ENCODE peak calls at places on chromosome 18, in ten cellular contexts. J, O, F, E, X, Y, M, W, H and P are unnamed samples.

GRCh38 chr18:77650799-77651385 is 401.2 kb downstream of the GALR1 start:
- DNase-seq in J (peak), O (peak), F (peak), E (peak), X (no peak), Y (peak), M (no peak), W (peak), H (peak), P (peak)

GRCh38 chr18:58359226-58360019 is 269.5 kb downstream of the ALPK2 start:
- DNase-seq in J (no peak), O (no peak), F (no peak), E (no peak), X (no peak), Y (no peak), M (no peak), W (no peak), H (no peak), P (no peak)

GRCh38 chr18:3973191-3973590 is 481.9 kb downstream of the DLGAP1 start:
- DNase-seq in J (no peak), O (no peak), F (no peak), E (no peak), X (no peak), Y (no peak), M (no peak), W (no peak), H (no peak), P (no peak)

GRCh38 chr18:47204908-47205522 is 28.9 kb upstream of the IER3IP1 start:
- DNase-seq in J (no peak), O (peak), F (peak), E (no peak), X (peak), Y (peak), M (no peak), W (peak), H (no peak), P (no peak)

GRCh38 chr18:35045121-35045520 is 3.9 kb downstream of the MAPRE2 start:
- DNase-seq in J (no peak), O (no peak), F (no peak), E (no peak), X (peak), Y (no peak), M (no peak), W (no peak), H (no peak), P (no peak)

GRCh38 chr18:23828426-23828825 is 139.2 kb downstream of the LAMA3 start:
- DNase-seq in J (no peak), O (no peak), F (no peak), E (no peak), X (peak), Y (no peak), M (no peak), W (no peak), H (no peak), P (no peak)

GRCh38 chr18:3624818-3625716 is 175.1 kb downstream of the TGIF1 start:
- DNase-seq in J (no peak), O (no peak), F (peak), E (no peak), X (peak), Y (peak), M (no peak), W (peak), H (peak), P (no peak)

GRCh38 chr18:24601624-24602023 is 141.2 kb downstream of the HRH4 start:
- DNase-seq in J (no peak), O (no peak), F (no peak), E (no peak), X (no peak), Y (no peak), M (no peak), W (no peak), H (no peak), P (no peak)

GRCh38 chr18:58321986-58322385 is 278.0 kb downstream of the NEDD4L start:
- DNase-seq in J (no peak), O (peak), F (peak), E (peak), X (peak), Y (peak), M (peak), W (peak), H (peak), P (peak)

GRCh38 chr18:27921904-27922541 is 254.9 kb downstream of the CDH2 start:
- DNase-seq in J (no peak), O (no peak), F (no peak), E (no peak), X (no peak), Y (no peak), M (no peak), W (no peak), H (no peak), P (no peak)

GRCh38 chr18:2848145-2848878 is 1.5 kb downstream of the EMILIN2 start:
- DNase-seq in J (no peak), O (no peak), F (no peak), E (no peak), X (no peak), Y (no peak), M (no peak), W (no peak), H (no peak), P (no peak)

GRCh38 chr18:35276276-35276675 is 13.8 kb downstream of the ZSCAN30 start:
- DNase-seq in J (no peak), O (no peak), F (no peak), E (no peak), X (no peak), Y (no peak), M (no peak), W (no peak), H (no peak), P (no peak)

GRCh38 chr18:5600376-5601071 is 56.7 kb upstream of the EPB41L3 start:
- DNase-seq in J (no peak), O (no peak), F (no peak), E (no peak), X (peak), Y (no peak), M (no peak), W (no peak), H (no peak), P (no peak)

GRCh38 chr18:74139888-74140287 is 7.7 kb downstream of the FBXO15 start:
- DNase-seq in J (no peak), O (no peak), F (no peak), E (no peak), X (no peak), Y (no peak), M (no peak), W (no peak), H (no peak), P (no peak)

GRCh38 chr18:38052879-38053590 is 487.4 kb upstream of the CELF4 start:
- DNase-seq in J (no peak), O (no peak), F (no peak), E (no peak), X (no peak), Y (no peak), M (no peak), W (no peak), H (no peak), P (no peak)

GRCh38 chr18:59536181-59536580 is 161.0 kb downstream of the CCBE1 start:
- DNase-seq in J (no peak), O (no peak), F (no peak), E (no peak), X (no peak), Y (no peak), M (no peak), W (no peak), H (no peak), P (no peak)

GRCh38 chr18:77911973-77912372 is 662.3 kb downstream of the GALR1 start:
- DNase-seq in J (no peak), O (no peak), F (no peak), E (no peak), X (no peak), Y (no peak), M (no peak), W (no peak), H (no peak), P (no peak)

GRCh38 chr18:26271917-26272549 is 45.8 kb downstream of the TAF4B start:
- DNase-seq in J (no peak), O (no peak), F (no peak), E (no peak), X (no peak), Y (no peak), M (no peak), W (no peak), H (no peak), P (no peak)

GRCh38 chr18:27862056-27862682 is 314.8 kb downstream of the CDH2 start:
- DNase-seq in J (no peak), O (no peak), F (no peak), E (no peak), X (no peak), Y (no peak), M (no peak), W (no peak), H (no peak), P (no peak)

GRCh38 chr18:63974991-63975390 is 5.1 kb downstream of the SERPINB8 start:
- DNase-seq in J (no peak), O (no peak), F (no peak), E (no peak), X (peak), Y (peak), M (no peak), W (no peak), H (no peak), P (no peak)

GRCh38 chr18:37332764-37333420 is 232.7 kb downstream of the CELF4 start:
- DNase-seq in J (no peak), O (no peak), F (no peak), E (no peak), X (no peak), Y (no peak), M (no peak), W (no peak), H (no peak), P (no peak)

GRCh38 chr18:75218524-75218923 is 7.9 kb downstream of the TSHZ1 start:
- DNase-seq in J (peak), O (no peak), F (no peak), E (no peak), X (no peak), Y (peak), M (no peak), W (no peak), H (no peak), P (no peak)

GRCh38 chr18:63155169-63155852 is 164.3 kb downstream of the BCL2 start:
- DNase-seq in J (peak), O (peak), F (peak), E (peak), X (peak), Y (peak), M (peak), W (peak), H (no peak), P (peak)

GRCh38 chr18:8212893-8213805 is 396.1 kb upstream of the RAB12 start:
- DNase-seq in J (no peak), O (no peak), F (no peak), E (no peak), X (no peak), Y (no peak), M (no peak), W (no peak), H (no peak), P (no peak)

GRCh38 chr18:63319383-63320040 is at the start of gene BCL2:
- DNase-seq in J (no peak), O (peak), F (no peak), E (peak), X (peak), Y (peak), M (no peak), W (no peak), H (peak), P (peak)

GRCh38 chr18:50579061-50579774 is 19.3 kb downstream of the MAPK4 start:
- DNase-seq in J (no peak), O (no peak), F (no peak), E (no peak), X (no peak), Y (no peak), M (no peak), W (no peak), H (no peak), P (no peak)

GRCh38 chr18:37986665-37987064 is 421.1 kb upstream of the CELF4 start:
- DNase-seq in J (no peak), O (no peak), F (no peak), E (no peak), X (no peak), Y (no peak), M (no peak), W (no peak), H (no peak), P (no peak)

GRCh38 chr18:70310560-70311320 is 21.9 kb downstream of the SOCS6 start:
- DNase-seq in J (no peak), O (no peak), F (no peak), E (no peak), X (no peak), Y (no peak), M (no peak), W (no peak), H (no peak), P (no peak)

GRCh38 chr18:45019469-45019868 is 338.8 kb downstream of the SETBP1 start:
- DNase-seq in J (no peak), O (no peak), F (no peak), E (no peak), X (no peak), Y (no peak), M (no peak), W (no peak), H (no peak), P (no peak)

DNA sequence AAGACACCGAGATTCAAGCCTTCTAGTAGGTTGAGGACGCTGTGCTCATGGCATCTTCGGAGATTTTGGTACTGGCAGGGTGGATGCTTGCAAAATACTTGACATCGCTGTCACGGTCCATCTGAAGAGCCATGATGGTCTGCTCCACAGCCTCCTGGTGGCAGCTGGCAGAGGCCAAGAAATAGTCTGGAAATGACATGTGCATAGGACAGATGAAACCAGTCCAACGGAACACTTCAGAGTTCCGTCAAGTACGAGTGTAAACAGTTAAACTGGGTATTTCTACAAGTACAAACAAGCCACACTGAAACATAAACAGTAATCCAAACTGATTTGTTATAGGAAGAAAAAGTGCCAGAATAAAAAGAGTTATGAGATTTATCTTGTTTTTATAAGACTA is 66.6 kb downstream of the PPP4R1 start:
- DNase-seq in J (no peak), O (no peak), F (no peak), E (no peak), X (no peak), Y (no peak), M (no peak), W (no peak), H (no peak), P (no peak)
- TF ChIP-seq CTCF in J (no peak), O (no peak), F (no peak), E (no peak), X (no peak), Y (no peak), M (no peak), W (no peak), H (no peak), P (no peak)

DNA sequence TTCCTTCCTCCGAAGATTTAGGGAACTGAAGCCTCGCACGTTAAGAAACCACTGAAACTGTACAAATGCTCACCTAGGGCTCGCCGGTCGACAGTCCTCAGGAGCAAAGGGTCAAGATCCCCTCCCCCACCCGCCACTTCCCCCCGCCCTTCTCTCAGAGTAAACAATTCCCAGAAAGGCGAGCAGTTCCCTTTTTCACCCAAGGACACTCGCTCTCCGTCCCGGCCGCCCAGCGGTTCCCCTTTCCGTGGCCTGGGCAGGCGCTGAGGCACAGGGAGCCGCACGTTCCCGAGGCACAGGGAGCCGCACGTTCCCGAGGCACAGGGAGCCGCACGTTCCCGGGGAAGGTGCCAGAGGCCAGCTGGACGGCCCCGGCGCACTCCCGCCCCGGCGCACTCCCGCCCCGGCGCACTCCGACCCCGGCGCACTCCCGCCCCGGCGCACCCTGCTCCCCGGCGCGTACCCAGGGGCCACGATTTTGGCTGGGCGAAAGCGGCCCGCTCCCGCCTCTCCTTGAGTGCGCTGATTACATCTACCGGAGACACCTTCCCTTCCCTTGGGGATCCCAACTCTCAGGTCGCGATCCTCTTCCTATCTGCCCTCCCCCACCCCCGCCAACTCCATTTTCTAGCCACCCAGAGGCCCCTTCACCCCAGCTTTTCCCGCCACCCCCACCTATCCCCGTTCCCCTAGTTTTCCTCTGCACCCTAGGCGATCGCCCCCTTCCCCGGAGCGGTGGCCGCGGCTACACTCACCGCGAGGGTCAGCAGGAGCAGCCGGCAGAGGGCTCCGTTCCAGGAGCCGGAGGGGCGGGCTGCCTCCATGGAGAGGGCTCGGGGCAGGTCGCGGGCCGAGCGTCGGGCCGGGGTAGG is 837 bp downstream of the DSC2 start:
- DNase-seq in J (peak), O (peak), F (peak), E (peak), X (no peak), Y (peak), M (no peak), W (peak), H (peak), P (peak)
- TF ChIP-seq POLR2A in J (peak), O (peak), F (no peak), E (no peak), X (no peak), Y (peak), M (peak), W (peak), H (no peak), P (no peak)

DNA sequence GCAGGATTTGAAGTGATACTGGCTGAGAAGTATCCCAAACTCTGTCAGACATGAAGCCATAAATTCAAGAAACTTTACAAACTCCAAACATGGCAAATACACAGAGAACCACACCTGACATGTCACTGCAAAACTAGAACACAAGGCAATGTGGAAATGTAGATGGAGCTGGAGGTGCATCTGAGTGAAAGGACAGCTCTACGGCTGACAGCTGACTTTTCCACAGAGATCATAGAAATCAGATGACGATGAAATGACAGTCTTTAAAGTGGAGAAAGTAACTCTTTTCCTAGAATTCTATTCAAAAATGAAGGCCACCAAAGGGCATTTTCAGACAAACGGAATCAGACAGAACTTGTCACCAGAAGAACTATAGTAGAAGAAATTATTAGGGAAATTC is 97.5 kb downstream of the LDLRAD4 start:
- DNase-seq in J (no peak), O (no peak), F (no peak), E (no peak), X (no peak), Y (no peak), M (no peak), W (no peak), H (no peak), P (no peak)
- TF ChIP-seq CTCF in J (no peak), O (no peak), F (no peak), E (no peak), X (no peak), Y (no peak), M (no peak), W (no peak), H (no peak), P (no peak)

DNA sequence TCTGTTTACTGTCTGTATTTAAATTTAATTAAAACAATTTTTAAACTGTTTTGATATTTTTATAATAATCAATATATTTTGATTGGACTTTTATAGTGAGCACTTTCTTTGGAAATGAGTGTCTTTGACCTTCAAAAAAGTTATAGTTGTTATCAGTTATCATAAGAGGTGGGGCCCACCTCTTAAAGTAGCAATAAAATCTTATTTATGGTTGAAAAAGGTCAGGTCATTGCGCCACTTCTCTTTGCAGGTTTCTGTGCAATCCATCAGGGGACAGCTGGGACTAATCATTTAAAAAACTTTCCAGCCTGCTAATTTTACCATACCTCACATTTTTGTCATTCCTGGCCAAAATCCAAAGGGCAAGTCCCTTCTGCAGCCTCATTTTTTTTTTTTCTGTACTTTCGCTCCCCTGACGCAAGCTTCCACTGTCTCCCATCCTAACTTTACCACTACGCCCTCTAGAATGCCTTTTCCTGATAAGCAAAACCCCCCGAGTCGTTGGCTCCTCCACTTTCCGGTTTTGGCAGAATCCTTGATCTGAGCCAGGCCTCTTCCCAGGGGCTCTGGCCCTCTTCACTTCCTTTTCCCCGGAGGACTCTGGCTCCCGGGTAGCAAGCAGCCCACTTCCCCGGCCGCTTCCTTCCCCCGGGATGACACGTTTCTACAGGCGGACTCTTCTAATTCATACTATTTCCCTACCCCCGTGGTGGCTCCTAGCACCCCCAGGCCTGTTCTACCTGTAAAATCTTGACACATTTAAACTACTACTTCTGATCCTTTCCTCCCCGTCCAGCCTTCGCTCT is 1.1 kb upstream of the SEH1L start:
- DNase-seq in J (no peak), O (no peak), F (peak), E (peak), X (no peak), Y (peak), M (peak), W (peak), H (peak), P (no peak)
- TF ChIP-seq POLR2A in J (no peak), O (no peak), F (no peak), E (no peak), X (no peak), Y (no peak), M (no peak), W (no peak), H (no peak), P (no peak)

GRCh38 chr18:79395761-79396404 is at the start of gene NFATC1:
- DNase-seq in J (peak), O (peak), F (peak), E (peak), X (peak), Y (peak), M (no peak), W (no peak), H (peak), P (no peak)
- TF ChIP-seq CTCF in J (no peak), O (no peak), F (no peak), E (no peak), X (no peak), Y (no peak), M (no peak), W (peak), H (no peak), P (no peak)

GRCh38 chr18:48951448-48952286 is 902 bp upstream of the SMAD7 start:
- DNase-seq in J (peak), O (peak), F (peak), E (peak), X (peak), Y (peak), M (peak), W (peak), H (peak), P (peak)
- TF ChIP-seq POLR2A in J (peak), O (peak), F (no peak), E (no peak), X (peak), Y (peak), M (peak), W (peak), H (peak), P (peak)